ENCODE peak calls at places on chromosome 5, in five cellular contexts. One of them, this sample, is unnamed. For H3K4me1, the result is how much of the 10 kb centered on the place peaks cover.

GRCh38 chr5:28374492-28374934 is 1336.1 kb upstream of the CDH9 start:
- DNase-seq in fibroblast of lung: peak
- DNase-seq in body of pancreas: peak
- DNase-seq in A549: peak
- DNase-seq in cardiac muscle cell: peak
- DNase-seq in this sample: no peak

GRCh38 chr5:132103380-132103951 is 29.9 kb downstream of the CSF2 start:
- DNase-seq in fibroblast of lung: peak
- DNase-seq in body of pancreas: peak
- DNase-seq in A549: peak
- DNase-seq in cardiac muscle cell: peak
- DNase-seq in this sample: peak

GRCh38 chr5:172701336-172702061 is 60.4 kb downstream of the NEURL1B start:
- DNase-seq in fibroblast of lung: no peak
- DNase-seq in body of pancreas: no peak
- DNase-seq in A549: no peak
- DNase-seq in cardiac muscle cell: no peak
- DNase-seq in this sample: no peak

GRCh38 chr5:86878250-86878649 is 260.5 kb downstream of the COX7C start:
- DNase-seq in fibroblast of lung: peak
- DNase-seq in body of pancreas: no peak
- DNase-seq in A549: no peak
- DNase-seq in cardiac muscle cell: no peak
- DNase-seq in this sample: no peak

GRCh38 chr5:168578006-168578405 is 1.2 kb downstream of the PANK3 start:
- DNase-seq in fibroblast of lung: peak
- DNase-seq in body of pancreas: no peak
- DNase-seq in A549: no peak
- DNase-seq in cardiac muscle cell: peak
- DNase-seq in this sample: no peak

GRCh38 chr5:69271376-69271775 is 36.7 kb downstream of the CDK7 start:
- DNase-seq in fibroblast of lung: peak
- DNase-seq in body of pancreas: no peak
- DNase-seq in A549: peak
- DNase-seq in cardiac muscle cell: peak
- DNase-seq in this sample: no peak

GRCh38 chr5:15521349-15521937 is 21.5 kb downstream of the FBXL7 start:
- DNase-seq in fibroblast of lung: peak
- DNase-seq in body of pancreas: no peak
- DNase-seq in A549: no peak
- DNase-seq in cardiac muscle cell: peak
- DNase-seq in this sample: no peak

GRCh38 chr5:170377027-170377426 is 12.1 kb downstream of the KCNMB1 start:
- DNase-seq in fibroblast of lung: no peak
- DNase-seq in body of pancreas: no peak
- DNase-seq in A549: no peak
- DNase-seq in cardiac muscle cell: no peak
- DNase-seq in this sample: no peak

GRCh38 chr5:178576591-178577351 is 13.4 kb downstream of the COL23A1 start:
- DNase-seq in fibroblast of lung: no peak
- DNase-seq in body of pancreas: no peak
- DNase-seq in A549: no peak
- DNase-seq in cardiac muscle cell: no peak
- DNase-seq in this sample: no peak

GRCh38 chr5:141954193-141954592 is 3.8 kb downstream of the PCDH12 start:
- DNase-seq in fibroblast of lung: no peak
- DNase-seq in body of pancreas: no peak
- DNase-seq in A549: no peak
- DNase-seq in cardiac muscle cell: no peak
- DNase-seq in this sample: no peak

GRCh38 chr5:179969110-179969509 is 61.4 kb upstream of the TBC1D9B start:
- DNase-seq in fibroblast of lung: no peak
- DNase-seq in body of pancreas: no peak
- DNase-seq in A549: no peak
- DNase-seq in cardiac muscle cell: no peak
- DNase-seq in this sample: no peak

GRCh38 chr5:98933446-98934072 is 4.8 kb upstream of the CHD1 start:
- DNase-seq in fibroblast of lung: no peak
- DNase-seq in body of pancreas: no peak
- DNase-seq in A549: no peak
- DNase-seq in cardiac muscle cell: no peak
- DNase-seq in this sample: no peak
- H3K4me1 ChIP-seq in fibroblast of lung: under half
- H3K4me1 ChIP-seq in body of pancreas: under half
- H3K4me1 ChIP-seq in A549: under half
- H3K4me1 ChIP-seq in cardiac muscle cell: under half
- H3K4me1 ChIP-seq in this sample: half or more

DNA sequence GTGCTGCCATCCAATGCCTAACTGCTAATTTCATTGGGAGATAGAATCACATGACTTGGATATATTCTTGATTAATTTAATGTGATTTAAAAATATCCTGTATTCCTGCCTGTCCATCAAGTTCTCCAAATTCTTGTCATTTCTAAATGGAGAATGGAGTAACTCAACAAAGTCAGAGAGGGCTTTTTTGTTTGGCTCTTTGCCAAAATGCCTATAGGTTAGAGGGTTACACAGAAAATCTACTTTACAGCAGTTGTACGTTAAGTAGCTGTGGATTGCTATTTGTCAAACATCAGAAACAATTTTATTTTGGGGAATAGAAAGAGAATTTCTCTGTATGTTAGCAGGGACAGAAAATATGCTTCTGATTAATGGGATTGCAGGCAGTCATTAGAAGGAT is 5.9 kb downstream of the PIK3R1 start:
- DNase-seq in fibroblast of lung: no peak
- DNase-seq in body of pancreas: no peak
- DNase-seq in A549: no peak
- DNase-seq in cardiac muscle cell: no peak
- DNase-seq in this sample: no peak
- H3K4me1 ChIP-seq in fibroblast of lung: under half
- H3K4me1 ChIP-seq in body of pancreas: under half
- H3K4me1 ChIP-seq in A549: under half
- H3K4me1 ChIP-seq in cardiac muscle cell: under half
- H3K4me1 ChIP-seq in this sample: under half

GRCh38 chr5:133746834-133747233 is 134.5 kb upstream of the FSTL4 start:
- DNase-seq in fibroblast of lung: no peak
- DNase-seq in body of pancreas: no peak
- DNase-seq in A549: peak
- DNase-seq in cardiac muscle cell: no peak
- DNase-seq in this sample: no peak

GRCh38 chr5:133742370-133743036 is 130.2 kb upstream of the FSTL4 start:
- DNase-seq in fibroblast of lung: no peak
- DNase-seq in body of pancreas: no peak
- DNase-seq in A549: peak
- DNase-seq in cardiac muscle cell: peak
- DNase-seq in this sample: no peak

GRCh38 chr5:133744030-133744645 is 131.8 kb upstream of the FSTL4 start:
- DNase-seq in fibroblast of lung: no peak
- DNase-seq in body of pancreas: no peak
- DNase-seq in A549: no peak
- DNase-seq in cardiac muscle cell: no peak
- DNase-seq in this sample: no peak

GRCh38 chr5:133741818-133742355 is 129.5 kb upstream of the FSTL4 start:
- DNase-seq in fibroblast of lung: no peak
- DNase-seq in body of pancreas: no peak
- DNase-seq in A549: no peak
- DNase-seq in cardiac muscle cell: no peak
- DNase-seq in this sample: peak

GRCh38 chr5:133744909-133745308 is 132.6 kb upstream of the FSTL4 start:
- DNase-seq in fibroblast of lung: no peak
- DNase-seq in body of pancreas: no peak
- DNase-seq in A549: no peak
- DNase-seq in cardiac muscle cell: no peak
- DNase-seq in this sample: no peak
- H3K4me1 ChIP-seq in fibroblast of lung: under half
- H3K4me1 ChIP-seq in body of pancreas: under half
- H3K4me1 ChIP-seq in A549: under half
- H3K4me1 ChIP-seq in cardiac muscle cell: under half
- H3K4me1 ChIP-seq in this sample: under half

GRCh38 chr5:6721442-6721841 is 8.2 kb downstream of the TENT4A start:
- DNase-seq in fibroblast of lung: no peak
- DNase-seq in body of pancreas: no peak
- DNase-seq in A549: no peak
- DNase-seq in cardiac muscle cell: no peak
- DNase-seq in this sample: no peak
- H3K4me1 ChIP-seq in fibroblast of lung: under half
- H3K4me1 ChIP-seq in body of pancreas: half or more
- H3K4me1 ChIP-seq in A549: under half
- H3K4me1 ChIP-seq in cardiac muscle cell: under half
- H3K4me1 ChIP-seq in this sample: half or more

DNA sequence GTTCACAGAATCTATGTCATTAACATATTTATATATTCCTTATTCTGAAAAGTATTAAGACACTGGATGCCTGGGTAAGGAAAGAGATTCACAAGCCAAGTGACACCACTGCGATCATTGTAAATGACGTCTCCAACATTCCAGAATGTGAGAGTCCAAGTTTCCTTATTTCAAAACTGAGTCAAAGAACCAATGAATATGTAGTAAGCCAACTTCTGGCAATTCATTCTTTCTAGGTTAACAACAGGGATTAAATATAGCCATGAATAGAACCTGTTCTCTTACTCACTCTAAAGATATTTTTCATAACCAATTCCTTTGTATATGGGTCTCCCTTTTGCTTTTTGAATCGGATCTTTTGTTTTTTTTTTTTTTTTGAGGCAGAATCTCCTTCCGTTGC is 18.1 kb downstream of the RAI14 start:
- DNase-seq in fibroblast of lung: peak
- DNase-seq in body of pancreas: no peak
- DNase-seq in A549: no peak
- DNase-seq in cardiac muscle cell: peak
- DNase-seq in this sample: no peak
- H3K4me1 ChIP-seq in fibroblast of lung: under half
- H3K4me1 ChIP-seq in body of pancreas: under half
- H3K4me1 ChIP-seq in A549: half or more
- H3K4me1 ChIP-seq in cardiac muscle cell: under half
- H3K4me1 ChIP-seq in this sample: under half

GRCh38 chr5:105953616-105954015 is 1717.1 kb downstream of the EFNA5 start:
- DNase-seq in fibroblast of lung: no peak
- DNase-seq in body of pancreas: no peak
- DNase-seq in A549: no peak
- DNase-seq in cardiac muscle cell: no peak
- DNase-seq in this sample: no peak
- H3K4me1 ChIP-seq in fibroblast of lung: under half
- H3K4me1 ChIP-seq in body of pancreas: under half
- H3K4me1 ChIP-seq in A549: under half
- H3K4me1 ChIP-seq in cardiac muscle cell: under half
- H3K4me1 ChIP-seq in this sample: under half

This sample was measured in heart left ventricle.